ENCODE peak calls at places on chromosome 3, in six cellular contexts. X is SJSA1, F is stomach, N is breast epithelium, H is fibroblast of pulmonary artery, I is left ventricle myocardium inferior. W is an unnamed sample.

GRCh38 chr3:53242642-53243041 is 13.2 kb downstream of the TKT start:
- DNase-seq in I (no peak), N (no peak), H (peak), X (no peak), F (no peak), W (no peak)

GRCh38 chr3:178483704-178484103 is 52.5 kb upstream of the KCNMB2 start:
- DNase-seq in N (no peak), H (peak), I (no peak), F (no peak), X (no peak), W (no peak)

GRCh38 chr3:96619475-96619874 is 194.9 kb upstream of the EPHA6 start:
- DNase-seq in I (no peak), X (no peak), F (no peak), H (no peak), N (no peak), W (no peak)

GRCh38 chr3:56700136-56700535 is 17.1 kb upstream of the TASOR start:
- DNase-seq in I (no peak), F (no peak), H (no peak), N (no peak), X (no peak), W (no peak)

GRCh38 chr3:135869439-135870105 is 96.0 kb upstream of the PPP2R3A start:
- DNase-seq in F (no peak), X (no peak), H (no peak), N (no peak), I (no peak), W (peak)

GRCh38 chr3:71129611-71130515 is 453.7 kb downstream of the FOXP1 start:
- DNase-seq in X (no peak), I (no peak), N (no peak), H (peak), F (no peak), W (no peak)

GRCh38 chr3:60756636-60757035 is 494.6 kb downstream of the FHIT start:
- DNase-seq in F (no peak), N (no peak), X (no peak), H (no peak), I (no peak), W (no peak)

GRCh38 chr3:21641959-21642358 is 109.1 kb downstream of the ZNF385D start:
- DNase-seq in N (no peak), H (no peak), F (no peak), I (no peak), X (no peak), W (no peak)

GRCh38 chr3:112132975-112133448 is at the start of gene GCSAM:
- DNase-seq in I (peak), H (no peak), N (peak), F (no peak), X (no peak), W (no peak)

GRCh38 chr3:67828486-67829010 is 174.1 kb upstream of the SUCLG2 start:
- DNase-seq in F (no peak), I (no peak), N (no peak), X (no peak), H (no peak), W (no peak)

GRCh38 chr3:98750520-98750919 is 12.6 kb upstream of the ST3GAL6 start:
- DNase-seq in F (no peak), H (no peak), I (no peak), X (no peak), N (no peak), W (no peak)

GRCh38 chr3:148962513-148962912 is 28.8 kb upstream of the GYG1 start:
- DNase-seq in I (no peak), H (peak), X (peak), N (no peak), F (no peak), W (peak)

GRCh38 chr3:168824107-168824506 is 728.4 kb upstream of the GOLIM4 start:
- DNase-seq in X (no peak), H (no peak), N (no peak), I (no peak), F (no peak), W (no peak)

GRCh38 chr3:24829011-24829581 is 334.4 kb upstream of the THRB start:
- DNase-seq in H (no peak), X (peak), I (peak), N (no peak), F (peak), W (no peak)

GRCh38 chr3:72601983-72602382 is 246.3 kb downstream of the SHQ1 start:
- DNase-seq in H (no peak), N (no peak), X (no peak), F (no peak), I (no peak), W (no peak)

GRCh38 chr3:174287601-174288180 is 571.4 kb upstream of the NAALADL2 start:
- DNase-seq in X (no peak), H (no peak), N (no peak), F (no peak), I (no peak), W (peak)

GRCh38 chr3:50552058-50552435 is 15.5 kb downstream of the C3orf18 start:
- DNase-seq in F (no peak), H (no peak), X (no peak), N (no peak), I (no peak), W (no peak)

GRCh38 chr3:126524429-126524988 is 554 bp downstream of the CHST13 start:
- DNase-seq in F (no peak), H (no peak), N (no peak), X (no peak), I (peak), W (no peak)

GRCh38 chr3:196688349-196688748 is 23.7 kb downstream of the CEP19 start:
- DNase-seq in I (peak), F (no peak), N (no peak), X (no peak), H (peak), W (peak)

GRCh38 chr3:137792633-137793271 is 28.6 kb downstream of the SOX14 start:
- DNase-seq in H (peak), I (no peak), F (no peak), X (no peak), N (no peak), W (no peak)

GRCh38 chr3:177201707-177202397 is 4.6 kb upstream of the TBL1XR1 start:
- DNase-seq in I (no peak), X (no peak), H (no peak), F (no peak), N (peak), W (no peak)

GRCh38 chr3:159626598-159626997 is 362.0 kb upstream of the IL12A start:
- DNase-seq in H (no peak), I (no peak), N (no peak), X (no peak), F (no peak), W (no peak)

GRCh38 chr3:98185180-98185579 is 18.7 kb downstream of the OR5H15 start:
- DNase-seq in F (no peak), H (no peak), N (no peak), X (no peak), I (no peak), W (no peak)

GRCh38 chr3:12984023-12984823 is 89.0 kb downstream of the IQSEC1 start:
- DNase-seq in N (peak), H (peak), X (no peak), I (peak), F (peak), W (no peak)

GRCh38 chr3:22241110-22241509 is 490.1 kb upstream of the ZNF385D start:
- DNase-seq in F (no peak), X (no peak), N (no peak), I (no peak), H (no peak), W (no peak)

GRCh38 chr3:34067442-34068130 is 269.2 kb downstream of the PDCD6IP start:
- DNase-seq in I (no peak), H (no peak), X (no peak), F (no peak), N (no peak), W (no peak)

GRCh38 chr3:189572249-189572648 is 58.9 kb upstream of the TP63 start:
- DNase-seq in X (no peak), I (no peak), N (no peak), F (no peak), H (peak), W (no peak)

GRCh38 chr3:111616417-111617105 is 21.4 kb upstream of the ZBED2 start:
- DNase-seq in I (no peak), H (no peak), F (no peak), X (peak), N (no peak), W (no peak)

GRCh38 chr3:147649475-147649874 is 240.3 kb downstream of the ZIC1 start:
- DNase-seq in H (no peak), X (no peak), F (no peak), N (no peak), I (no peak), W (no peak)

GRCh38 chr3:188241883-188242282 is 87.9 kb downstream of the LPP start:
- DNase-seq in X (no peak), H (no peak), N (no peak), F (no peak), I (no peak), W (peak)

GRCh38 chr3:124833710-124834332 is 53.3 kb downstream of the ITGB5 start:
- DNase-seq in H (no peak), N (no peak), X (no peak), I (no peak), F (no peak), W (no peak)

GRCh38 chr3:66444146-66444644 is 56.6 kb downstream of the LRIG1 start:
- DNase-seq in N (no peak), H (no peak), F (no peak), X (no peak), I (no peak), W (no peak)

GRCh38 chr3:66441692-66442091 is 59.1 kb downstream of the LRIG1 start:
- DNase-seq in F (no peak), H (no peak), I (no peak), X (no peak), N (no peak), W (no peak)

GRCh38 chr3:66443404-66443803 is 57.4 kb downstream of the LRIG1 start:
- DNase-seq in I (no peak), X (no peak), H (no peak), F (no peak), N (no peak), W (no peak)

GRCh38 chr3:66441124-66441523 is 59.7 kb downstream of the LRIG1 start:
- DNase-seq in I (no peak), N (peak), X (no peak), F (no peak), H (peak), W (no peak)

GRCh38 chr3:66442254-66443249 is 58.3 kb downstream of the LRIG1 start:
- DNase-seq in I (peak), X (no peak), N (peak), H (peak), F (peak), W (peak)
- H3K4me3 ChIP-seq in I (peak), X (no peak), N (no peak), H (peak), F (no peak), W (peak)

GRCh38 chr3:181715601-181716340 is 4.0 kb downstream of the SOX2 start:
- DNase-seq in F (no peak), H (no peak), I (no peak), X (no peak), N (no peak), W (no peak)
- H3K4me3 ChIP-seq in F (peak), H (no peak), I (no peak), X (peak), N (no peak), W (no peak)

DNA sequence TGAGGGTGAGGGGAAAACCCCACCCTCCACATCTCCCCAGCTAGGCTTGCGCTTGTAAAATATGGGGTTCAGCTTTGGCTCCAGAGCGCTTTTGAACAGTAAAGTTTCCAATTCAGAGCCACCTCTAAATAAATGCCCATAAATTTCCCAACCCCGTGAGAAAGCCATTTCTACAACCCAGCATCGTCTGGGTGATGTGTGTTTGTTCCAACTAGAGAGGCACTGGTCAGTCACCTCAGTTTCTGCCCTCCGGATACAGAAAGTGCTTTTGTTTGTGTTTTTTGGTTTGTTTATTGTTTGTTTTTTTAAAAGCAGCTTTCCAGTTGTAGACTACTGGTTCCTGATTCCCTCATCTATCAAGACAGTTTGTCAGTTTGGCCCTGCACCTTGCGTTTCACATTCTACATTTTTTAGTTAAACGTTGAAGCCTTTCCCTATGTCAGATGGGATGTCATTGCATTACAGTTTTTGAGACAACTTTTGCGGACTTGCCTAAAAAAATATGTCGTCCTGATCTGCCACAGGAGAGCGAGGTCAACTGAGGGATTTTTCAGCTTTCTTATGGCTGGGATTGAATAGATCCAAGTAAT is 15.0 kb upstream of the SOX2 start:
- DNase-seq in H (no peak), I (no peak), N (no peak), F (no peak), X (no peak), W (no peak)
- H3K4me3 ChIP-seq in H (no peak), I (peak), N (no peak), F (no peak), X (no peak), W (no peak)

GRCh38 chr3:49023775-49024174 is 1.9 kb downstream of the NDUFAF3 start:
- DNase-seq in H (no peak), X (no peak), I (no peak), N (no peak), F (no peak), W (no peak)

GRCh38 chr3:49021213-49021812 is 608 bp upstream of the NDUFAF3 start:
- DNase-seq in N (peak), I (peak), H (peak), X (peak), F (peak), W (peak)

GRCh38 chr3:49022751-49023171 is 840 bp downstream of the NDUFAF3 start:
- DNase-seq in N (no peak), H (no peak), X (no peak), I (no peak), F (no peak), W (no peak)

GRCh38 chr3:49020335-49021212 is 1.3 kb upstream of the NDUFAF3 start:
- DNase-seq in N (peak), F (peak), X (no peak), H (no peak), I (peak), W (no peak)

DNA sequence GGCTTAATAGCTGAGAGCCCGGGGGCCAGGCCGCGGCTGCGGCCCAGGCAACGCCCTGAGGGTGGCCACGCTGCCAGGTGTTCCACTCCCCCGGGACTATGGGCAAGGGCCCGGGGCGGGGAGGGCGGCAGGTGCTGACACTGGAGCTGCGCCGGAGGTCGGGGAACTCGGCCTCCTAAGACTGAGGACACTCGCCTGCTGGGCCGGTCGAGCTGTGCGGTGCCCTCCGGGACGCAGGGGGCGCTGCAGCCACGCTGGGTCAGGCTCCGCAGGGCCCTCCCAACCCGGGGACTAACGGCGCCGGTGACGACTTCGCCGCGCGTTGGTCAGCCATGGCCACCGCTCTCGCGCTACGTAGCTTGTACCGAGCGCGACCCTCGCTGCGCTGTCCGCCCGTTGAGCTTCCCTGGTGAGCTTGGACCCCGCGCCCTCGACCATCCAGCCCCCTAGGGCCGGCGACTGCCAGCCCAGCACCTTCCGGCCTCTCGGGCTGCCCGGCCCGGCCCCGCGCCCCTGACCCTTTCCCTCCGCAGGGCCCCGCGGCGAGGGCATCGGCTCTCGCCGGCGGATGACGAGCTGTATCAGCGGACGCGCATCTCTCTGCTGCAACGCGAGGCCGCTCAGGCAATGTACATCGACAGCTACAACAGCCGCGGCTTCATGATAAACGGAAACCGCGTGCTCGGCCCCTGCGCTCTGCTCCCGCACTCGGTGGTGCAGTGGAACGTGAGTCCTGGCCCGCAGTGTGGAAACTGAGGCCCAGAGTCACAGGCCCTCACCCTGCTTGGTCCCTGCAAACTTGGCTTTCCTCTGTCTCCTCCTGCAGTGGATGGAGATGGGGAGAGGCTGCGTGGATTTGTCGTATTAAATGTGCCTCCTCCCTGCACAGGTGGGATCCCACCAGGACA is at the start of gene NDUFAF3:
- DNase-seq in X (peak), F (peak), H (peak), I (peak), N (peak), W (peak)
- H3K4me3 ChIP-seq in X (peak), F (peak), H (peak), I (peak), N (peak), W (peak)

W was measured in skeletal muscle cell.